ENCODE peak calls at places on chromosomes 6 and 20, in eight cellular contexts. A, S, Y, K, L, H, F and P are unnamed samples.

GRCh38 chr20:20358801-20359200 is 9.1 kb upstream of the INSM1 start:
- DNase-seq in L (no peak), F (no peak), Y (no peak), H (no peak), K (no peak), S (no peak), A (no peak), P (no peak)

GRCh38 chr6:109372070-109372585 is 10.1 kb downstream of the CD164 start:
- DNase-seq in S (no peak), Y (no peak), L (no peak), H (no peak), K (no peak), F (no peak), A (no peak), P (no peak)

GRCh38 chr6:124996411-124996810 is 34.2 kb downstream of the RNF217 start:
- DNase-seq in S (no peak), A (no peak), L (no peak), Y (no peak), H (no peak), K (no peak), F (no peak), P (no peak)

GRCh38 chr20:32337937-32338661 is 20.0 kb upstream of the ASXL1 start:
- DNase-seq in K (no peak), L (no peak), A (no peak), S (no peak), F (no peak), Y (no peak), H (no peak), P (no peak)

GRCh38 chr20:32702706-32703425 is 29.1 kb upstream of the C20orf203 start:
- DNase-seq in S (no peak), L (no peak), H (no peak), K (no peak), Y (no peak), A (no peak), F (no peak), P (no peak)

GRCh38 chr20:10609276-10609675 is 64.5 kb downstream of the JAG1 start:
- DNase-seq in S (peak; percentile 88), L (no peak), A (no peak), F (peak; percentile 53), K (peak; percentile 86), Y (no peak), H (no peak), P (no peak)

GRCh38 chr20:3255728-3256127 is 16.7 kb upstream of the SLC4A11 start:
- DNase-seq in A (no peak), Y (no peak), S (no peak), K (no peak), L (no peak), H (no peak), F (no peak), P (no peak)

GRCh38 chr6:31750411-31751022 is 10.7 kb downstream of the MSH5 start:
- DNase-seq in S (no peak), K (peak; percentile 66), Y (no peak), A (peak; percentile 62), L (no peak), F (peak; percentile 87), H (no peak), P (no peak)

GRCh38 chr6:112951829-112952228 is 604.7 kb downstream of the RFPL4B start:
- DNase-seq in Y (no peak), K (no peak), H (no peak), L (peak; percentile 34), S (no peak), F (peak; percentile 46), A (peak; percentile 63), P (no peak)

GRCh38 chr6:108937170-108937569 is 88.9 kb downstream of the ARMC2 start:
- DNase-seq in S (no peak), L (peak; percentile 34), F (no peak), A (no peak), Y (no peak), H (no peak), K (no peak), P (no peak)

GRCh38 chr6:98977606-98978292 is 30.0 kb upstream of the FBXL4 start:
- DNase-seq in F (no peak), S (no peak), Y (no peak), H (no peak), K (no peak), A (no peak), L (no peak), P (no peak)

GRCh38 chr6:92810913-92811312 is 608.4 kb downstream of the EPHA7 start:
- DNase-seq in S (peak; percentile 34), L (peak; percentile 41), K (peak; percentile 27), A (peak; percentile 10), Y (peak; percentile 68), F (peak; percentile 46), H (peak; percentile 47), P (peak; percentile 78)

GRCh38 chr20:37357481-37358365 is 11.8 kb downstream of the SRC start:
- DNase-seq in F (no peak), A (no peak), H (peak; percentile 12), Y (no peak), S (no peak), K (no peak), L (no peak), P (peak; percentile 70)

GRCh38 chr20:23361108-23361650 is 803 bp upstream of the GZF1 start:
- DNase-seq in A (peak; percentile 52), L (peak; percentile 26), H (no peak), F (peak; percentile 78), S (peak; percentile 73), K (peak; percentile 24), Y (peak; percentile 58), P (no peak)

GRCh38 chr6:35412102-35412501 is 40.0 kb upstream of the FANCE start:
- DNase-seq in K (no peak), S (no peak), A (no peak), F (no peak), Y (no peak), H (no peak), L (no peak), P (no peak)

GRCh38 chr20:50731055-50731929 is at the start of gene PARD6B:
- DNase-seq in A (peak; percentile 100), K (peak; percentile 92), Y (peak; percentile 100), F (peak; percentile 94), L (peak; percentile 100), H (peak; percentile 100), S (peak; percentile 96), P (peak; percentile 99)

GRCh38 chr6:167105060-167105459 is 17.8 kb upstream of the CCR6 start:
- DNase-seq in K (no peak), S (no peak), F (no peak), A (no peak), L (no peak), Y (no peak), H (no peak), P (no peak)

GRCh38 chr6:167100241-167100674 is 22.6 kb upstream of the CCR6 start:
- DNase-seq in A (peak; percentile 61), S (no peak), F (no peak), H (no peak), L (no peak), Y (no peak), K (no peak), P (no peak)

GRCh38 chr6:167104388-167104787 is 18.5 kb upstream of the CCR6 start:
- DNase-seq in A (no peak), H (no peak), F (no peak), L (no peak), S (no peak), Y (no peak), K (no peak), P (no peak)

GRCh38 chr6:167102318-167102717 is 20.6 kb upstream of the CCR6 start:
- DNase-seq in S (no peak), H (no peak), L (no peak), Y (no peak), F (no peak), K (no peak), A (no peak), P (no peak)

GRCh38 chr6:167103041-167103816 is 19.7 kb upstream of the CCR6 start:
- DNase-seq in F (no peak), A (no peak), H (no peak), S (no peak), L (no peak), Y (no peak), K (no peak), P (no peak)
- H3K4me2 ChIP-seq in F (no peak overlapping the region), A (no peak overlapping the region), H (no peak overlapping the region), S (no peak overlapping the region), L (no peak overlapping the region), Y (no peak overlapping the region), K (no peak overlapping the region), P (peak overlapping the region; percentile 13)

DNA sequence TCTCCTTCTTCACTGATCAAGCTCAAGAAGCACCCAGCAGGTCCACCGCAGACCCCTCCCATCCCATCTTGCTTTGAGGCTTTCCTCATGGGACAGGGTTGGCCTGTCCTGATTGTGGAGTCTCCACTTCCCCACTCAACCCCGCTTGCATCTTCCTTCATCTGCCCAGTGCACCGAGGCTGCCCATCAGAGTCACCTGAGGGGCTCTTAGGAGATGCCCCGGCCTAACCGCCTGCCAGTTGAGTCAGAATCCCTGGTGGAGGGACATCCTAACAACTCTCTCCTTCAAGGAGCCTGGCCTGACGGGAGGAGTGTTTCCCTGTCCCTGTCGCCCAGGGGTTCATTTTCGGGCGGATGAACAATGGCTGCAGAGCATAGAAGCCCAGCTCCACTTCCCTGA is 46.1 kb downstream of the RBM38 start:
- DNase-seq in K (no peak), S (no peak), H (no peak), Y (no peak), L (no peak), F (no peak), A (no peak), P (no peak)
- H3K4me1 ChIP-seq in K (peaks cover 4% of the 10 kb centered on the region), S (no peaks in the 10 kb centered on the region), H (peaks cover 26% of the 10 kb centered on the region), Y (no peaks in the 10 kb centered on the region), L (peaks cover 29% of the 10 kb centered on the region), F (peaks cover 16% of the 10 kb centered on the region), A (peaks cover 32% of the 10 kb centered on the region), P (peaks cover 48% of the 10 kb centered on the region)

GRCh38 chr20:6884114-6884513 is 116.6 kb downstream of the BMP2 start:
- DNase-seq in H (no peak), S (no peak), Y (no peak), K (no peak), F (no peak), A (no peak), L (no peak), P (no peak)
- H3K36me3 ChIP-seq in H (no peaks in the 10 kb centered on the region), S (no peaks in the 10 kb centered on the region), Y (no peaks in the 10 kb centered on the region), K (no peaks in the 10 kb centered on the region), F (no peaks in the 10 kb centered on the region), A (no peaks in the 10 kb centered on the region), L (no peaks in the 10 kb centered on the region), P (no peaks in the 10 kb centered on the region)

GRCh38 chr6:43750622-43751021 is 19.4 kb upstream of the VEGFA start:
- DNase-seq in K (no peak), H (no peak), L (no peak), F (no peak), A (no peak), S (no peak), Y (no peak), P (no peak)

GRCh38 chr6:43748765-43749164 is 21.2 kb upstream of the VEGFA start:
- DNase-seq in S (no peak), L (no peak), K (no peak), A (no peak), Y (no peak), H (no peak), F (no peak), P (no peak)

GRCh38 chr6:43757966-43758616 is 11.9 kb upstream of the VEGFA start:
- DNase-seq in A (no peak), S (no peak), L (no peak), Y (no peak), K (no peak), H (no peak), F (no peak), P (no peak)

GRCh38 chr6:43749461-43749860 is 20.6 kb upstream of the VEGFA start:
- DNase-seq in A (no peak), L (no peak), F (no peak), Y (no peak), S (no peak), K (no peak), H (no peak), P (no peak)

GRCh38 chr6:43753570-43754183 is 16.3 kb upstream of the VEGFA start:
- DNase-seq in Y (no peak), S (no peak), H (no peak), L (no peak), F (no peak), A (no peak), K (no peak), P (no peak)
- H3K4me2 ChIP-seq in Y (no peak overlapping the region), S (no peak overlapping the region), H (no peak overlapping the region), L (no peak overlapping the region), F (no peak overlapping the region), A (no peak overlapping the region), K (no peak overlapping the region), P (no peak overlapping the region)